ENCODE peak calls at places on chromosomes 6 and 20, in seven cellular contexts. S is GM20000, X is GM12865, C is endothelial cell, O is foreskin fibroblast, R is tibial artery, A is nephron progenitor cell. W is an unnamed sample.

GRCh38 chr6:97674802-97675201 is 391.8 kb upstream of the MMS22L start:
- DNase-seq in S (no peak), X (no peak), C (no peak), O (peak; percentile 19), R (no peak), A (no peak), W (no peak)

GRCh38 chr6:151022492-151022891 is 157.0 kb downstream of the MTHFD1L start:
- DNase-seq in S (no peak), X (no peak), C (no peak), O (peak; percentile 74), R (no peak), A (peak; percentile 21), W (no peak)

GRCh38 chr6:18958146-18958545 is 571.0 kb downstream of the RNF144B start:
- DNase-seq in S (no peak), X (no peak), C (no peak), O (no peak), R (no peak), A (no peak), W (no peak)

GRCh38 chr20:17169575-17170136 is 57.2 kb upstream of the PCSK2 start:
- DNase-seq in S (no peak), X (no peak), C (no peak), O (no peak), R (no peak), A (no peak), W (no peak)

GRCh38 chr20:50577175-50578018 is 67.2 kb downstream of the PTPN1 start:
- DNase-seq in S (no peak), X (no peak), C (no peak), O (peak; percentile 43), R (peak; percentile 64), A (no peak), W (no peak)

GRCh38 chr6:167796668-167797031 is 30.1 kb upstream of the AFDN start:
- DNase-seq in S (no peak), X (no peak), C (no peak), O (no peak), R (no peak), A (no peak), W (no peak)

GRCh38 chr20:2749951-2750342 is 50.5 kb downstream of the CPXM1 start:
- DNase-seq in S (peak; percentile 41), X (no peak), C (no peak), O (no peak), R (no peak), A (no peak), W (no peak)

GRCh38 chr6:133241088-133241900 is at the start of gene EYA4:
- DNase-seq in S (no peak), X (no peak), C (peak; percentile 67), O (peak; percentile 54), R (no peak), A (peak; percentile 65), W (peak; percentile 24)

GRCh38 chr20:13268943-13269342 is 47.9 kb downstream of the ISM1 start:
- DNase-seq in S (no peak), X (no peak), C (no peak), O (no peak), R (no peak), A (peak; percentile 15), W (no peak)

DNA sequence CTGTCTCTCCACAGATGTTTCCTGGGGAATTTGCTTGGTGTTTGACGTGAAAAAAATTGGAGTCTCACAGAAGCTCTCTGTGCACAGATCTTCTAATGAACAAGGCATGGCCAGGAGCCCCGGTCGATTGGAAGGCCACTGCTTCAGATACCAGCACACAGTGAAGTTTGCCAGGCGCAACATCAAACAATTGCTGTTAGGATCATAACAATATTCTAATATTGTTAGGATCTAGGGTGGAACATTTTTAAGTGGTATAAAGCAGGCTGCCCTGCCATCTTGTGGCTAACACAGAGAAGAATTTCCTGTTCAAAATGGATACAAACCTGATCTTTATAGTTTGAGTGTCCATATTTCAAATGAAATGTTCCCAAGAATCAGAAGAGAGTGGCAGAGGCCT is 64.1 kb downstream of the C6orf118 start:
- DNase-seq in S (no peak), X (no peak), C (no peak), O (no peak), R (no peak), A (peak; percentile 16), W (no peak)
- TF ChIP-seq CTCF in S (no peak), X (no peak), C (no peak), O (peak; percentile 17), R (no peak), A (no peak), W (no peak)

DNA sequence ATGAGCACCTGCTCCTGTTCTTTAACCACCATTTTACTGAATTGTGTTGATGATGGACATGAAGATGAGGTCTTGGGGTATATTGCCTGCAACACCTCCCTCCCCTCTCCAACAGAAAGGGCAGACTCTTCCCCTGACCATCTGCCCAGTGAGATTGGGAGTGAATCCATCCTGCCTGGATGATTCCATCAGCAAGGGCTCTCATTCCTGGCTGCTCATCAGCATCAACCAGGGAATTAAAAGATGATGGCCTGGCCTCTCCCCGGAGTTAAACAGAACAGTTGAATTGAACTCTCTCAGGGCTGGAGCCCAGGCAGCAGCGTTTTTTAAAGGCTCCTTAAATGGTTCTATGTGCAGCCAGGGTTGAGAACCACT is 14.5 kb upstream of the MRPS18A start:
- DNase-seq in S (no peak), X (no peak), C (no peak), O (no peak), R (no peak), A (no peak), W (no peak)
- TF ChIP-seq CTCF in S (no peak), X (no peak), C (no peak), O (no peak), R (no peak), A (no peak), W (no peak)

DNA sequence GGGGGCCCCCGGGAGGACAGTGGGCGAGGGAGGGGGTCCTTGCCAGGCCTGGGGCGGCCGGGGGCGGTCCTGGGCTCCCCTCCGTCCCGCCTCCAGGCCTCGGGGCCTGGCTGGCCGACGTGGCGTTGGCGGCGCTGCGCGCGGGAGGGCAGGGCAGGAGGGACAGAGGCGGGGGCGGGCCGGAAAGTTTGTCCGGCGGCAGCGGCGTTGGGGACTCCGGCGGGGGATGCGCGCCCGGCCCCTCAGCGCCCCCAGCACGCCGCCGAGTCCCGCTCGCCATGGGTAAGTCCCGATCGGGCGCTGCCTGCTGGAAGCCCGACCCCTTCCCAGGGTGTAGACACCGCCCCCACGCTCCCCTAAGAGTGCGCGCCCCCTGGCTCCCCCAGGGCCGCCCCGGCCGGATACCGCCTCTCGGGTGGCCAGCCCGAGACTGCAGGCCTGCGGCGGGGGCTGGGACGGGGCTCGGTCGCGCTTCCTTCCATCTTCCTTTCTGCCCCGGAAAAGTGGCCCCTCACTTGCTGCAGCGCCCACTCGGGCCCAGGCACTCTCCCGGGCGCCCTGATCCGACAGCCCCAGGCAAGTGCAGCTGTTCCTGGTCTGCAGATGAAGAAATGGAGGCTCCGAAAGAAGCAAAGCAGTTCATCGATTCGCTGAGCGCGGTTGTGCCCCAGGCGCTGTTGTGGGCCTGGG is at the start of gene SLC2A10:
- DNase-seq in S (no peak), X (no peak), C (peak; percentile 72), O (peak; percentile 85), R (peak; percentile 80), A (peak; percentile 78), W (peak; percentile 63)
- TF ChIP-seq CTCF in S (no peak), X (no peak), C (no peak), O (no peak), R (no peak), A (no peak), W (no peak)

DNA sequence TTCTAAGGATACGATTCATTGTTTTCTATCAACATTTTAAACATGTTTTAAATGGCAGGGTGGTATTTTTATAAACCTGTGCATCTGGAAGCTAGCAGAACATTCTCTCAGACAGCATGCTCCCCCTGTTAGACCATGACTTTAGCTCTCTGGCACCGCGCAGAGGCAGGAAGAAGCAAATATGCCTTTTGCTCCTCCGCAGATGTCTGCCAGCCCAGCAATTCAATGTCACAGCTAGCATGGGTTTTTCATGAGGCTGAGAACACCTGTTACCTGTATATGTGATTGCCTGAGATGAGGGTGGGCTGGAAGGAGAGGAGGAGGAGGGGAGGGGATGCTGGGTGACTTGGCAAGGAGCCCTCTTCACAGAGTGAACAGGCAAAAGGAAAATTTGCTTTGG is 6.7 kb downstream of the MTCH1 start:
- DNase-seq in S (no peak), X (peak; percentile 31), C (no peak), O (peak; percentile 86), R (no peak), A (no peak), W (peak; percentile 59)
- TF ChIP-seq CTCF in S (no peak), X (peak; percentile 29), C (no peak), O (peak; percentile 82), R (peak; percentile 44), A (no peak), W (peak; percentile 51)

DNA sequence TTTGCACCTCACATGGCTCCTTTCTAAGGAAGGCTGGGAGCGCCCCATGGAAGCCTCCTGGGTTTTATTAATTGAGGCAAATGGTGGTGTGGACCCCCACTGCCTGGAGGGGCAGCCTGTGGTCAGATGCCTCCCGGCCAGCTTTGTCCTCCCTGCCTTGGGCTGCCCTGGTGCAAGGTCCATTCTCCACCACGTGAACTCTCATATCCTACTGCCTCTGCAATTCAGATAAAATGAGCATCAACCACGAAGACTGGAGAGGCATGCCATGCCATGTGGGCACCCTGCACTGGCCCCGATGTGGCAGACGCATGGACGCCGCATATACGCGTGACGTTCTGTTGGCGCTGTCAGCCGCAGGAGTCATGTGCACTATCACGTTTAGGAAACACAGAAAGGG is 295.5 kb downstream of the TAF4 start:
- DNase-seq in S (no peak), X (no peak), C (no peak), O (no peak), R (peak; percentile 48), A (no peak), W (no peak)
- TF ChIP-seq CTCF in S (no peak), X (no peak), C (no peak), O (no peak), R (no peak), A (no peak), W (no peak)